ENCODE peak calls at places on chromosomes 11 and 22, in five cellular contexts. One of them, this sample, is unnamed.

GRCh38 chr11:1567721-1568100 is 4.4 kb downstream of the DUSP8 start:
- DNase-seq in astrocyte: no peak
- DNase-seq in HepG2: no peak
- DNase-seq in mammary epithelial cell: no peak
- DNase-seq in neuronal stem cell: no peak
- DNase-seq in this sample: no peak

GRCh38 chr11:70682760-70683159 is 284.4 kb downstream of the CTTN start:
- DNase-seq in astrocyte: no peak
- DNase-seq in HepG2: no peak
- DNase-seq in mammary epithelial cell: no peak
- DNase-seq in neuronal stem cell: no peak
- DNase-seq in this sample: no peak

GRCh38 chr22:41286639-41287091 is 678 bp upstream of the RANGAP1 start:
- DNase-seq in astrocyte: no peak
- DNase-seq in HepG2: peak; percentile 60
- DNase-seq in mammary epithelial cell: no peak
- DNase-seq in neuronal stem cell: no peak
- DNase-seq in this sample: peak; percentile 82

GRCh38 chr11:127006311-127006710 is 5.7 kb upstream of the KIRREL3 start:
- DNase-seq in astrocyte: peak; percentile 68
- DNase-seq in HepG2: no peak
- DNase-seq in mammary epithelial cell: peak; percentile 43
- DNase-seq in neuronal stem cell: no peak
- DNase-seq in this sample: no peak

GRCh38 chr11:559712-560304 is 730 bp downstream of the LMNTD2 start:
- DNase-seq in astrocyte: no peak
- DNase-seq in HepG2: peak; percentile 81
- DNase-seq in mammary epithelial cell: no peak
- DNase-seq in neuronal stem cell: no peak
- DNase-seq in this sample: no peak

GRCh38 chr22:19666663-19667593 is 47.4 kb upstream of the SEPTIN5 start:
- DNase-seq in astrocyte: peak; percentile 89
- DNase-seq in HepG2: no peak
- DNase-seq in mammary epithelial cell: no peak
- DNase-seq in neuronal stem cell: no peak
- DNase-seq in this sample: no peak

GRCh38 chr11:33475999-33476398 is 218.8 kb downstream of the HIPK3 start:
- DNase-seq in astrocyte: peak; percentile 60
- DNase-seq in HepG2: peak; percentile 37
- DNase-seq in mammary epithelial cell: peak; percentile 74
- DNase-seq in neuronal stem cell: no peak
- DNase-seq in this sample: no peak

GRCh38 chr11:10322401-10322800 is 17.5 kb downstream of the ADM start:
- DNase-seq in astrocyte: no peak
- DNase-seq in HepG2: no peak
- DNase-seq in mammary epithelial cell: no peak
- DNase-seq in neuronal stem cell: no peak
- DNase-seq in this sample: no peak

GRCh38 chr11:32068134-32068533 is 22.7 kb upstream of the RCN1 start:
- DNase-seq in astrocyte: peak; percentile 66
- DNase-seq in HepG2: no peak
- DNase-seq in mammary epithelial cell: no peak
- DNase-seq in neuronal stem cell: no peak
- DNase-seq in this sample: no peak

GRCh38 chr11:110472858-110473257 is 43.1 kb downstream of the FDX1 start:
- DNase-seq in astrocyte: peak; percentile 47
- DNase-seq in HepG2: no peak
- DNase-seq in mammary epithelial cell: peak; percentile 65
- DNase-seq in neuronal stem cell: no peak
- DNase-seq in this sample: no peak

GRCh38 chr22:39174498-39175120 is 22.1 kb upstream of the CBX7 start:
- DNase-seq in astrocyte: peak; percentile 70
- DNase-seq in HepG2: peak; percentile 93
- DNase-seq in mammary epithelial cell: peak; percentile 43
- DNase-seq in neuronal stem cell: peak; percentile 99
- DNase-seq in this sample: no peak

GRCh38 chr11:45022294-45023064 is 71.8 kb upstream of the TP53I11 start:
- DNase-seq in astrocyte: peak; percentile 73
- DNase-seq in HepG2: no peak
- DNase-seq in mammary epithelial cell: no peak
- DNase-seq in neuronal stem cell: no peak
- DNase-seq in this sample: no peak

GRCh38 chr11:33062137-33062536 is 22.8 kb downstream of the TCP11L1 start:
- DNase-seq in astrocyte: no peak
- DNase-seq in HepG2: no peak
- DNase-seq in mammary epithelial cell: no peak
- DNase-seq in neuronal stem cell: no peak
- DNase-seq in this sample: no peak

GRCh38 chr11:13140873-13141655 is 131.9 kb downstream of the RASSF10 start:
- DNase-seq in astrocyte: peak; percentile 74
- DNase-seq in HepG2: peak; percentile 48
- DNase-seq in mammary epithelial cell: peak; percentile 92
- DNase-seq in neuronal stem cell: no peak
- DNase-seq in this sample: no peak

GRCh38 chr11:100860318-100860896 is 173.3 kb downstream of the ARHGAP42 start:
- DNase-seq in astrocyte: no peak
- DNase-seq in HepG2: no peak
- DNase-seq in mammary epithelial cell: no peak
- DNase-seq in neuronal stem cell: no peak
- DNase-seq in this sample: no peak

GRCh38 chr22:29339381-29340235 is 24.1 kb upstream of the RASL10A start:
- DNase-seq in astrocyte: no peak
- DNase-seq in HepG2: no peak
- DNase-seq in mammary epithelial cell: peak; percentile 86
- DNase-seq in neuronal stem cell: no peak
- DNase-seq in this sample: no peak

GRCh38 chr11:64900263-64900678 is 16.7 kb downstream of the ATG2A start:
- DNase-seq in astrocyte: no peak
- DNase-seq in HepG2: no peak
- DNase-seq in mammary epithelial cell: peak; percentile 92
- DNase-seq in neuronal stem cell: no peak
- DNase-seq in this sample: no peak

GRCh38 chr11:1437500-1437899 is 47.8 kb downstream of the BRSK2 start:
- DNase-seq in astrocyte: peak; percentile 50
- DNase-seq in HepG2: peak; percentile 16
- DNase-seq in mammary epithelial cell: no peak
- DNase-seq in neuronal stem cell: no peak
- DNase-seq in this sample: no peak

GRCh38 chr22:39622881-39623367 is 52.4 kb downstream of the CACNA1I start:
- DNase-seq in astrocyte: no peak
- DNase-seq in HepG2: peak; percentile 16
- DNase-seq in mammary epithelial cell: peak; percentile 11
- DNase-seq in neuronal stem cell: peak; percentile 45
- DNase-seq in this sample: peak; percentile 86

GRCh38 chr11:74818283-74818946 is 69.8 kb downstream of the RNF169 start:
- DNase-seq in astrocyte: no peak
- DNase-seq in HepG2: no peak
- DNase-seq in mammary epithelial cell: no peak
- DNase-seq in neuronal stem cell: no peak
- DNase-seq in this sample: no peak

GRCh38 chr11:74278721-74279148 is 32.7 kb downstream of the P4HA3 start:
- DNase-seq in astrocyte: peak; percentile 100
- DNase-seq in HepG2: no peak
- DNase-seq in mammary epithelial cell: peak; percentile 87
- DNase-seq in neuronal stem cell: no peak
- DNase-seq in this sample: no peak

GRCh38 chr11:13118194-13118593 is 109.1 kb downstream of the RASSF10 start:
- DNase-seq in astrocyte: peak; percentile 99
- DNase-seq in HepG2: peak; percentile 16
- DNase-seq in mammary epithelial cell: peak; percentile 99
- DNase-seq in neuronal stem cell: no peak
- DNase-seq in this sample: no peak

GRCh38 chr11:37409124-37409523 is 811.1 kb upstream of the RAG2 start:
- DNase-seq in astrocyte: peak; percentile 61
- DNase-seq in HepG2: no peak
- DNase-seq in mammary epithelial cell: peak; percentile 75
- DNase-seq in neuronal stem cell: no peak
- DNase-seq in this sample: no peak

GRCh38 chr11:114821626-114822025 is 143.3 kb downstream of the NXPE2 start:
- DNase-seq in astrocyte: peak; percentile 8
- DNase-seq in HepG2: no peak
- DNase-seq in mammary epithelial cell: peak; percentile 12
- DNase-seq in neuronal stem cell: no peak
- DNase-seq in this sample: no peak

GRCh38 chr11:119109843-119110242 is 2.7 kb downstream of the C2CD2L start:
- DNase-seq in astrocyte: no peak
- DNase-seq in HepG2: no peak
- DNase-seq in mammary epithelial cell: no peak
- DNase-seq in neuronal stem cell: no peak
- DNase-seq in this sample: peak; percentile 5

GRCh38 chr11:1924646-1925372 is 5.3 kb downstream of the TNNT3 start:
- DNase-seq in astrocyte: no peak
- DNase-seq in HepG2: no peak
- DNase-seq in mammary epithelial cell: no peak
- DNase-seq in neuronal stem cell: no peak
- DNase-seq in this sample: no peak

GRCh38 chr11:65867284-65868071 is 5.1 kb downstream of the EFEMP2 start:
- DNase-seq in astrocyte: no peak
- DNase-seq in HepG2: no peak
- DNase-seq in mammary epithelial cell: no peak
- DNase-seq in neuronal stem cell: peak; percentile 47
- DNase-seq in this sample: peak; percentile 78

GRCh38 chr22:42317691-42318547 is 47.5 kb upstream of the TCF20 start:
- DNase-seq in astrocyte: no peak
- DNase-seq in HepG2: no peak
- DNase-seq in mammary epithelial cell: peak; percentile 62
- DNase-seq in neuronal stem cell: no peak
- DNase-seq in this sample: no peak

GRCh38 chr11:15815246-15816209 is 540.8 kb downstream of the SOX6 start:
- DNase-seq in astrocyte: peak; percentile 37
- DNase-seq in HepG2: no peak
- DNase-seq in mammary epithelial cell: peak; percentile 51
- DNase-seq in neuronal stem cell: no peak
- DNase-seq in this sample: no peak

GRCh38 chr11:104654414-104654813 is 243.8 kb downstream of the CASP12 start:
- DNase-seq in astrocyte: no peak
- DNase-seq in HepG2: no peak
- DNase-seq in mammary epithelial cell: no peak
- DNase-seq in neuronal stem cell: no peak
- DNase-seq in this sample: no peak

GRCh38 chr11:119910056-119910455 is 181.1 kb upstream of the NECTIN1 start:
- DNase-seq in astrocyte: no peak
- DNase-seq in HepG2: no peak
- DNase-seq in mammary epithelial cell: no peak
- DNase-seq in neuronal stem cell: no peak
- DNase-seq in this sample: no peak

GRCh38 chr11:44805596-44805995 is 78.8 kb downstream of the TSPAN18 start:
- DNase-seq in astrocyte: peak; percentile 19
- DNase-seq in HepG2: no peak
- DNase-seq in mammary epithelial cell: no peak
- DNase-seq in neuronal stem cell: no peak
- DNase-seq in this sample: no peak

GRCh38 chr11:128707671-128708070 is 13.8 kb downstream of the FLI1 start:
- DNase-seq in astrocyte: peak; percentile 57
- DNase-seq in HepG2: no peak
- DNase-seq in mammary epithelial cell: peak; percentile 53
- DNase-seq in neuronal stem cell: no peak
- DNase-seq in this sample: no peak

GRCh38 chr22:45265546-45265945 is 19.2 kb upstream of the UPK3A start:
- DNase-seq in astrocyte: peak; percentile 17
- DNase-seq in HepG2: no peak
- DNase-seq in mammary epithelial cell: no peak
- DNase-seq in neuronal stem cell: no peak
- DNase-seq in this sample: no peak

GRCh38 chr22:45262195-45262930 is 21.7 kb upstream of the KIAA0930 start:
- DNase-seq in astrocyte: no peak
- DNase-seq in HepG2: no peak
- DNase-seq in mammary epithelial cell: no peak
- DNase-seq in neuronal stem cell: no peak
- DNase-seq in this sample: no peak

GRCh38 chr22:45261407-45262088 is 20.9 kb upstream of the KIAA0930 start:
- DNase-seq in astrocyte: no peak
- DNase-seq in HepG2: no peak
- DNase-seq in mammary epithelial cell: no peak
- DNase-seq in neuronal stem cell: no peak
- DNase-seq in this sample: no peak

GRCh38 chr22:45263790-45264269 is 20.9 kb upstream of the UPK3A start:
- DNase-seq in astrocyte: peak; percentile 62
- DNase-seq in HepG2: peak; percentile 75
- DNase-seq in mammary epithelial cell: peak; percentile 91
- DNase-seq in neuronal stem cell: no peak
- DNase-seq in this sample: peak; percentile 78

DNA sequence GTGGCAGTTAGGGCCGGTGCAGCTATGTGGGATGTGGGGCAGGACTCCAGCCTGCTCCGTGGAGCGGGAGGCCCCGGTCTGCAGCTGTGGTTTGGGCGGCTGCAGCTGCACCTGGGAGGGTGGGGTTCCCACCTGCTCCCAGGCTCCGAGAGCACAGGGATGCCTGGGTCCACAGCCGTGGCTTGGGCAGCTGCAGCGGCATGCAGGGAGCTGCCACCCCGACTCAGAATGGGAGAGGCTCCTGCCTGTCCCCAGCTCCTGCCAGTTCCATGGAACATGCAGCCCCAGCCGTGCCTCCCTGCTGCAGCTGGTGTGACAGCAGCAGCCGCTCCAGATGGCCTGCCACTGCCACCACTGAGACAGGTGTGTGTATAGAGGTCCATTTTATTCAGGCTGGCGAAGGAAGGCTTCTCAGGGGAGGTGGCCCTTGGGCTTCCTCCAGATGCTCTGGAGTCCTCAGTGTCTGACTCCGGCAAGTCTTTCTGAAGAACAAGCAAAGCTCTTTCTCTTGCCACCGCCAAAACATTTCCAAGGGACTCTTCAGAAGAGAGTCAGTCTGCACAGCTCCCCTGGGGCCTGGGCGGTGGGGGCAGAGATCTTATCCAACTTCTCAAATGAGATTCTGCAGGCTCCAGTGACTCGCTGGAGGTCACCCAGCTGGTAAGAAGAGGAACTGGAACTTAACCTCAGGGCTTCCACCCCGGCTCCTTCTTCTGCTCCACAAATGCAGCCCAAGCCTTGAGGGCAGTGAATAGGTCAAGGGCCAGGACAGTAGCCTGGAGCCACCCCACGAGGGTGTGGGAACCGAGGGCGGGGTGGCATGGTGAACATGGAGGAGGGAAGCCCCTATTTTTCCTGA is 21.6 kb upstream of the UPK3A start:
- DNase-seq in astrocyte: no peak
- DNase-seq in HepG2: no peak
- DNase-seq in mammary epithelial cell: no peak
- DNase-seq in neuronal stem cell: no peak
- DNase-seq in this sample: peak; percentile 94
- H2AFZ ChIP-seq in astrocyte: peak overlapping the region; percentile 67
- H2AFZ ChIP-seq in HepG2: no peak overlapping the region
- H2AFZ ChIP-seq in mammary epithelial cell: peak overlapping the region; percentile 60
- H2AFZ ChIP-seq in neuronal stem cell: peak overlapping the region; percentile 90
- H2AFZ ChIP-seq in this sample: peak overlapping the region; percentile 19

GRCh38 chr22:26587991-26588613 is 1.8 kb downstream of the TPST2 start:
- DNase-seq in astrocyte: peak; percentile 24
- DNase-seq in HepG2: no peak
- DNase-seq in mammary epithelial cell: no peak
- DNase-seq in neuronal stem cell: no peak
- DNase-seq in this sample: no peak
- H3K4me2 ChIP-seq in astrocyte: peak overlapping the region; percentile 94
- H3K4me2 ChIP-seq in HepG2: no peak overlapping the region
- H3K4me2 ChIP-seq in mammary epithelial cell: no peak overlapping the region
- H3K4me2 ChIP-seq in neuronal stem cell: no peak overlapping the region
- H3K4me2 ChIP-seq in this sample: no peak overlapping the region

GRCh38 chr11:97990162-97990920 is 1030.4 kb upstream of the CNTN5 start:
- DNase-seq in astrocyte: peak; percentile 61
- DNase-seq in HepG2: no peak
- DNase-seq in mammary epithelial cell: peak; percentile 12
- DNase-seq in neuronal stem cell: no peak
- DNase-seq in this sample: no peak
- H2AFZ ChIP-seq in astrocyte: no peak overlapping the region
- H2AFZ ChIP-seq in HepG2: no peak overlapping the region
- H2AFZ ChIP-seq in mammary epithelial cell: no peak overlapping the region
- H2AFZ ChIP-seq in neuronal stem cell: no peak overlapping the region
- H2AFZ ChIP-seq in this sample: no peak overlapping the region

GRCh38 chr22:48546653-48547424 is 1280.8 kb downstream of the BRD1 start:
- DNase-seq in astrocyte: no peak
- DNase-seq in HepG2: no peak
- DNase-seq in mammary epithelial cell: no peak
- DNase-seq in neuronal stem cell: no peak
- DNase-seq in this sample: no peak
- H3K4me2 ChIP-seq in astrocyte: no peak overlapping the region
- H3K4me2 ChIP-seq in HepG2: no peak overlapping the region
- H3K4me2 ChIP-seq in mammary epithelial cell: no peak overlapping the region
- H3K4me2 ChIP-seq in neuronal stem cell: no peak overlapping the region
- H3K4me2 ChIP-seq in this sample: no peak overlapping the region

This sample was measured in Karpas-422.